ENCODE peak calls at places on chromosomes 5 and 9, in eight cellular contexts. One of them, this sample, is unnamed.

GRCh38 chr5:107805819-107806218 is 135.1 kb upstream of the EFNA5 start:
- DNase-seq in coronary artery: no peak
- DNase-seq in NCI-H1417: no peak
- DNase-seq in adipocyte: no peak
- DNase-seq in NCI-H510A treated with DMSO at 0.1 percent for 48 hours: no peak
- DNase-seq in activated CD4-positive, CD25-positive, alpha-beta regulatory T cell: no peak
- DNase-seq in globus pallidus: no peak
- DNase-seq in A549: no peak
- DNase-seq in this sample: no peak

GRCh38 chr9:77899679-77900354 is 131.8 kb downstream of the GNAQ start:
- DNase-seq in coronary artery: no peak
- DNase-seq in NCI-H1417: no peak
- DNase-seq in adipocyte: peak
- DNase-seq in NCI-H510A treated with DMSO at 0.1 percent for 48 hours: no peak
- DNase-seq in activated CD4-positive, CD25-positive, alpha-beta regulatory T cell: no peak
- DNase-seq in globus pallidus: no peak
- DNase-seq in A549: no peak
- DNase-seq in this sample: no peak

GRCh38 chr5:138601444-138601843 is 26.2 kb upstream of the HSPA9 start:
- DNase-seq in coronary artery: no peak
- DNase-seq in NCI-H1417: no peak
- DNase-seq in adipocyte: peak
- DNase-seq in NCI-H510A treated with DMSO at 0.1 percent for 48 hours: no peak
- DNase-seq in activated CD4-positive, CD25-positive, alpha-beta regulatory T cell: no peak
- DNase-seq in globus pallidus: no peak
- DNase-seq in A549: no peak
- DNase-seq in this sample: no peak

GRCh38 chr5:43121565-43122484 is 1.1 kb downstream of the ZNF131 start:
- DNase-seq in coronary artery: no peak
- DNase-seq in NCI-H1417: peak
- DNase-seq in adipocyte: peak
- DNase-seq in NCI-H510A treated with DMSO at 0.1 percent for 48 hours: peak
- DNase-seq in activated CD4-positive, CD25-positive, alpha-beta regulatory T cell: no peak
- DNase-seq in globus pallidus: peak
- DNase-seq in A549: peak
- DNase-seq in this sample: peak

GRCh38 chr5:17802256-17802655 is 168.0 kb downstream of the TAF11L14 start:
- DNase-seq in coronary artery: no peak
- DNase-seq in NCI-H1417: peak
- DNase-seq in adipocyte: no peak
- DNase-seq in NCI-H510A treated with DMSO at 0.1 percent for 48 hours: no peak
- DNase-seq in activated CD4-positive, CD25-positive, alpha-beta regulatory T cell: no peak
- DNase-seq in globus pallidus: no peak
- DNase-seq in A549: no peak
- DNase-seq in this sample: no peak

GRCh38 chr9:134558124-134558805 is 83.3 kb upstream of the COL5A1 start:
- DNase-seq in coronary artery: peak
- DNase-seq in NCI-H1417: no peak
- DNase-seq in adipocyte: no peak
- DNase-seq in NCI-H510A treated with DMSO at 0.1 percent for 48 hours: no peak
- DNase-seq in activated CD4-positive, CD25-positive, alpha-beta regulatory T cell: no peak
- DNase-seq in globus pallidus: no peak
- DNase-seq in A549: no peak
- DNase-seq in this sample: no peak

GRCh38 chr5:71456362-71456743 is 902 bp downstream of the BDP1 start:
- DNase-seq in coronary artery: no peak
- DNase-seq in NCI-H1417: peak
- DNase-seq in adipocyte: no peak
- DNase-seq in NCI-H510A treated with DMSO at 0.1 percent for 48 hours: no peak
- DNase-seq in activated CD4-positive, CD25-positive, alpha-beta regulatory T cell: no peak
- DNase-seq in globus pallidus: no peak
- DNase-seq in A549: no peak
- DNase-seq in this sample: peak

GRCh38 chr9:99015890-99016289 is 72.2 kb downstream of the COL15A1 start:
- DNase-seq in coronary artery: no peak
- DNase-seq in NCI-H1417: no peak
- DNase-seq in adipocyte: no peak
- DNase-seq in NCI-H510A treated with DMSO at 0.1 percent for 48 hours: no peak
- DNase-seq in activated CD4-positive, CD25-positive, alpha-beta regulatory T cell: no peak
- DNase-seq in globus pallidus: no peak
- DNase-seq in A549: no peak
- DNase-seq in this sample: no peak

GRCh38 chr5:53427965-53428364 is 52.5 kb upstream of the FST start:
- DNase-seq in coronary artery: no peak
- DNase-seq in NCI-H1417: no peak
- DNase-seq in adipocyte: no peak
- DNase-seq in NCI-H510A treated with DMSO at 0.1 percent for 48 hours: no peak
- DNase-seq in activated CD4-positive, CD25-positive, alpha-beta regulatory T cell: no peak
- DNase-seq in globus pallidus: no peak
- DNase-seq in A549: no peak
- DNase-seq in this sample: no peak

GRCh38 chr5:180744253-180744652 is 4.4 kb upstream of the OR2Y1 start:
- DNase-seq in coronary artery: no peak
- DNase-seq in NCI-H1417: no peak
- DNase-seq in adipocyte: no peak
- DNase-seq in NCI-H510A treated with DMSO at 0.1 percent for 48 hours: no peak
- DNase-seq in activated CD4-positive, CD25-positive, alpha-beta regulatory T cell: no peak
- DNase-seq in globus pallidus: no peak
- DNase-seq in A549: no peak
- DNase-seq in this sample: no peak

GRCh38 chr9:89996717-89997116 is 391.9 kb downstream of the GADD45G start:
- DNase-seq in coronary artery: no peak
- DNase-seq in NCI-H1417: no peak
- DNase-seq in adipocyte: no peak
- DNase-seq in NCI-H510A treated with DMSO at 0.1 percent for 48 hours: no peak
- DNase-seq in activated CD4-positive, CD25-positive, alpha-beta regulatory T cell: no peak
- DNase-seq in globus pallidus: no peak
- DNase-seq in A549: no peak
- DNase-seq in this sample: no peak

GRCh38 chr9:78386746-78387145 is 89.8 kb downstream of the PSAT1 start:
- DNase-seq in coronary artery: no peak
- DNase-seq in NCI-H1417: no peak
- DNase-seq in adipocyte: no peak
- DNase-seq in NCI-H510A treated with DMSO at 0.1 percent for 48 hours: no peak
- DNase-seq in activated CD4-positive, CD25-positive, alpha-beta regulatory T cell: no peak
- DNase-seq in globus pallidus: no peak
- DNase-seq in A549: no peak
- DNase-seq in this sample: no peak

GRCh38 chr9:32677931-32678330 is 42.5 kb upstream of the TAF1L start:
- DNase-seq in coronary artery: no peak
- DNase-seq in NCI-H1417: no peak
- DNase-seq in adipocyte: no peak
- DNase-seq in NCI-H510A treated with DMSO at 0.1 percent for 48 hours: no peak
- DNase-seq in activated CD4-positive, CD25-positive, alpha-beta regulatory T cell: no peak
- DNase-seq in globus pallidus: no peak
- DNase-seq in A549: no peak
- DNase-seq in this sample: no peak

GRCh38 chr5:135073771-135074345 is 39.8 kb upstream of the PITX1 start:
- DNase-seq in coronary artery: peak
- DNase-seq in NCI-H1417: peak
- DNase-seq in adipocyte: peak
- DNase-seq in NCI-H510A treated with DMSO at 0.1 percent for 48 hours: no peak
- DNase-seq in activated CD4-positive, CD25-positive, alpha-beta regulatory T cell: no peak
- DNase-seq in globus pallidus: no peak
- DNase-seq in A549: no peak
- DNase-seq in this sample: no peak

GRCh38 chr5:104431946-104432345 is 869.4 kb upstream of the NUDT12 start:
- DNase-seq in coronary artery: no peak
- DNase-seq in NCI-H1417: no peak
- DNase-seq in adipocyte: no peak
- DNase-seq in NCI-H510A treated with DMSO at 0.1 percent for 48 hours: no peak
- DNase-seq in activated CD4-positive, CD25-positive, alpha-beta regulatory T cell: no peak
- DNase-seq in globus pallidus: no peak
- DNase-seq in A549: no peak
- DNase-seq in this sample: no peak

GRCh38 chr5:111447099-111447498 is 65.2 kb downstream of the STARD4 start:
- DNase-seq in coronary artery: no peak
- DNase-seq in NCI-H1417: no peak
- DNase-seq in adipocyte: peak
- DNase-seq in NCI-H510A treated with DMSO at 0.1 percent for 48 hours: no peak
- DNase-seq in activated CD4-positive, CD25-positive, alpha-beta regulatory T cell: no peak
- DNase-seq in globus pallidus: no peak
- DNase-seq in A549: no peak
- DNase-seq in this sample: no peak

GRCh38 chr5:136814621-136815378 is 449.5 kb upstream of the TRPC7 start:
- DNase-seq in coronary artery: no peak
- DNase-seq in NCI-H1417: no peak
- DNase-seq in adipocyte: no peak
- DNase-seq in NCI-H510A treated with DMSO at 0.1 percent for 48 hours: no peak
- DNase-seq in activated CD4-positive, CD25-positive, alpha-beta regulatory T cell: no peak
- DNase-seq in globus pallidus: no peak
- DNase-seq in A549: no peak
- DNase-seq in this sample: no peak

GRCh38 chr9:87269296-87269695 is 228.4 kb upstream of the DAPK1 start:
- DNase-seq in coronary artery: no peak
- DNase-seq in NCI-H1417: no peak
- DNase-seq in adipocyte: no peak
- DNase-seq in NCI-H510A treated with DMSO at 0.1 percent for 48 hours: no peak
- DNase-seq in activated CD4-positive, CD25-positive, alpha-beta regulatory T cell: no peak
- DNase-seq in globus pallidus: no peak
- DNase-seq in A549: no peak
- DNase-seq in this sample: no peak

GRCh38 chr5:36728697-36729543 is 122.5 kb downstream of the SLC1A3 start:
- DNase-seq in coronary artery: no peak
- DNase-seq in NCI-H1417: peak
- DNase-seq in adipocyte: peak
- DNase-seq in NCI-H510A treated with DMSO at 0.1 percent for 48 hours: peak
- DNase-seq in activated CD4-positive, CD25-positive, alpha-beta regulatory T cell: no peak
- DNase-seq in globus pallidus: peak
- DNase-seq in A549: peak
- DNase-seq in this sample: peak

GRCh38 chr9:9395539-9395938 is 1217.3 kb downstream of the PTPRD start:
- DNase-seq in coronary artery: no peak
- DNase-seq in NCI-H1417: no peak
- DNase-seq in adipocyte: no peak
- DNase-seq in NCI-H510A treated with DMSO at 0.1 percent for 48 hours: no peak
- DNase-seq in activated CD4-positive, CD25-positive, alpha-beta regulatory T cell: no peak
- DNase-seq in globus pallidus: no peak
- DNase-seq in A549: no peak
- DNase-seq in this sample: no peak

GRCh38 chr9:94979904-94980507 is 253.5 kb downstream of the AOPEP start:
- DNase-seq in coronary artery: no peak
- DNase-seq in NCI-H1417: no peak
- DNase-seq in adipocyte: no peak
- DNase-seq in NCI-H510A treated with DMSO at 0.1 percent for 48 hours: no peak
- DNase-seq in activated CD4-positive, CD25-positive, alpha-beta regulatory T cell: no peak
- DNase-seq in globus pallidus: no peak
- DNase-seq in A549: no peak
- DNase-seq in this sample: no peak

GRCh38 chr9:126067031-126067734 is 259.4 kb upstream of the MVB12B start:
- DNase-seq in coronary artery: no peak
- DNase-seq in NCI-H1417: no peak
- DNase-seq in adipocyte: no peak
- DNase-seq in NCI-H510A treated with DMSO at 0.1 percent for 48 hours: no peak
- DNase-seq in activated CD4-positive, CD25-positive, alpha-beta regulatory T cell: no peak
- DNase-seq in globus pallidus: no peak
- DNase-seq in A549: no peak
- DNase-seq in this sample: no peak

GRCh38 chr5:96978812-96979449 is 43.1 kb downstream of the LNPEP start:
- DNase-seq in coronary artery: no peak
- DNase-seq in NCI-H1417: no peak
- DNase-seq in adipocyte: peak
- DNase-seq in NCI-H510A treated with DMSO at 0.1 percent for 48 hours: no peak
- DNase-seq in activated CD4-positive, CD25-positive, alpha-beta regulatory T cell: no peak
- DNase-seq in globus pallidus: no peak
- DNase-seq in A549: no peak
- DNase-seq in this sample: no peak

GRCh38 chr5:31563216-31563615 is 31.1 kb downstream of the C5orf22 start:
- DNase-seq in coronary artery: no peak
- DNase-seq in NCI-H1417: no peak
- DNase-seq in adipocyte: no peak
- DNase-seq in NCI-H510A treated with DMSO at 0.1 percent for 48 hours: no peak
- DNase-seq in activated CD4-positive, CD25-positive, alpha-beta regulatory T cell: no peak
- DNase-seq in globus pallidus: no peak
- DNase-seq in A549: no peak
- DNase-seq in this sample: no peak

GRCh38 chr5:127042593-127042992 is 12.2 kb upstream of the MARCHF3 start:
- DNase-seq in coronary artery: no peak
- DNase-seq in NCI-H1417: no peak
- DNase-seq in adipocyte: peak
- DNase-seq in NCI-H510A treated with DMSO at 0.1 percent for 48 hours: no peak
- DNase-seq in activated CD4-positive, CD25-positive, alpha-beta regulatory T cell: no peak
- DNase-seq in globus pallidus: no peak
- DNase-seq in A549: no peak
- DNase-seq in this sample: no peak

GRCh38 chr5:10762178-10762775 is 1.2 kb upstream of the DAP start:
- DNase-seq in coronary artery: peak
- DNase-seq in NCI-H1417: no peak
- DNase-seq in adipocyte: no peak
- DNase-seq in NCI-H510A treated with DMSO at 0.1 percent for 48 hours: no peak
- DNase-seq in activated CD4-positive, CD25-positive, alpha-beta regulatory T cell: no peak
- DNase-seq in globus pallidus: peak
- DNase-seq in A549: no peak
- DNase-seq in this sample: no peak